ENCODE peak calls at places on chromosomes 2 and 18, in ten cellular contexts. Q is nucleus accumbens; K is frontal cortex; Y is T-cell; A is lower lobe of right lung; J is stimulated activated CD8-positive, alpha-beta memory T cell treated with anti-CD3 and anti-CD28 coated beads, Interleukin-7, amount 100 ng/mL, for 1 hour; I is HFFc6; L is RWPE2; F is GM06990; W is bronchial epithelial cell. U is an unnamed sample.

GRCh38 chr18:23920054-23920453 is 94.5 kb upstream of the TTC39C start:
- DNase-seq in Q (no peak), K (no peak), Y (no peak), A (no peak), J (no peak), I (no peak), L (no peak), F (no peak), W (peak), U (no peak)

GRCh38 chr18:40608220-40608619 is 1346.8 kb upstream of the PIK3C3 start:
- DNase-seq in Q (no peak), K (no peak), Y (no peak), A (no peak), J (no peak), I (no peak), L (no peak), F (no peak), W (no peak), U (no peak)

GRCh38 chr18:76169733-76170132 is 325.3 kb downstream of the ZNF516 start:
- DNase-seq in Q (no peak), K (no peak), Y (no peak), A (no peak), J (no peak), I (no peak), L (no peak), F (no peak), W (no peak), U (no peak)

GRCh38 chr2:124333789-124334188 is 308.7 kb downstream of the CNTNAP5 start:
- DNase-seq in Q (no peak), K (no peak), Y (no peak), A (no peak), J (no peak), I (no peak), L (no peak), F (no peak), W (no peak), U (no peak)

GRCh38 chr18:79818036-79818435 is 20.3 kb downstream of the KCNG2 start:
- DNase-seq in Q (no peak), K (no peak), Y (no peak), A (no peak), J (no peak), I (no peak), L (no peak), F (no peak), W (no peak), U (no peak)

GRCh38 chr2:99827296-99827999 is 314.9 kb downstream of the AFF3 start:
- DNase-seq in Q (no peak), K (no peak), Y (no peak), A (no peak), J (no peak), I (no peak), L (no peak), F (peak), W (no peak), U (no peak)

GRCh38 chr2:102488063-102488462 is 15.0 kb downstream of the SLC9A4 start:
- DNase-seq in Q (no peak), K (no peak), Y (no peak), A (no peak), J (no peak), I (peak), L (no peak), F (no peak), W (peak), U (peak)

GRCh38 chr2:213202006-213202405 is 50.6 kb upstream of the IKZF2 start:
- DNase-seq in Q (no peak), K (no peak), Y (no peak), A (no peak), J (no peak), I (no peak), L (no peak), F (no peak), W (no peak), U (no peak)

GRCh38 chr18:13563390-13563805 is 163.0 kb downstream of the FAM210A start:
- DNase-seq in Q (no peak), K (no peak), Y (no peak), A (no peak), J (no peak), I (no peak), L (no peak), F (peak), W (peak), U (peak)